ENCODE peak calls at places on chromosomes 6 and 20, in seven cellular contexts. One of them, this sample, is unnamed.

GRCh38 chr6:144781836-144782235 is 496.7 kb downstream of the UTRN start:
- DNase-seq in frontal cortex: no peak
- DNase-seq in fibroblast of pulmonary artery: no peak
- DNase-seq in activated CD4-positive, alpha-beta T cell treated with anti-CD3 and anti-CD28 coated beads for 1 hour: no peak
- DNase-seq in lung microvascular endothelial cell: no peak
- DNase-seq in NCI-H187: no peak
- DNase-seq in heart left ventricle: no peak
- DNase-seq in this sample: no peak

GRCh38 chr20:53081916-53082863 is 110.0 kb downstream of the TSHZ2 start:
- DNase-seq in lung microvascular endothelial cell: no peak
- DNase-seq in NCI-H187: no peak
- DNase-seq in fibroblast of pulmonary artery: no peak
- DNase-seq in frontal cortex: no peak
- DNase-seq in activated CD4-positive, alpha-beta T cell treated with anti-CD3 and anti-CD28 coated beads for 1 hour: no peak
- DNase-seq in heart left ventricle: no peak
- DNase-seq in this sample: no peak

GRCh38 chr6:24613361-24614047 is 32.5 kb downstream of the KIAA0319 start:
- DNase-seq in activated CD4-positive, alpha-beta T cell treated with anti-CD3 and anti-CD28 coated beads for 1 hour: no peak
- DNase-seq in NCI-H187: no peak
- DNase-seq in heart left ventricle: no peak
- DNase-seq in lung microvascular endothelial cell: no peak
- DNase-seq in frontal cortex: no peak
- DNase-seq in fibroblast of pulmonary artery: no peak
- DNase-seq in this sample: no peak

GRCh38 chr6:70103798-70104197 is 199.1 kb downstream of the COL9A1 start:
- DNase-seq in activated CD4-positive, alpha-beta T cell treated with anti-CD3 and anti-CD28 coated beads for 1 hour: no peak
- DNase-seq in heart left ventricle: no peak
- DNase-seq in fibroblast of pulmonary artery: no peak
- DNase-seq in lung microvascular endothelial cell: no peak
- DNase-seq in NCI-H187: no peak
- DNase-seq in frontal cortex: no peak
- DNase-seq in this sample: no peak

GRCh38 chr6:14540859-14541540 is 423.4 kb downstream of the CD83 start:
- DNase-seq in lung microvascular endothelial cell: no peak
- DNase-seq in frontal cortex: no peak
- DNase-seq in activated CD4-positive, alpha-beta T cell treated with anti-CD3 and anti-CD28 coated beads for 1 hour: no peak
- DNase-seq in heart left ventricle: no peak
- DNase-seq in NCI-H187: no peak
- DNase-seq in fibroblast of pulmonary artery: no peak
- DNase-seq in this sample: no peak

GRCh38 chr20:52037370-52037769 is 154.2 kb downstream of the ZFP64 start:
- DNase-seq in fibroblast of pulmonary artery: no peak
- DNase-seq in NCI-H187: no peak
- DNase-seq in heart left ventricle: no peak
- DNase-seq in frontal cortex: no peak
- DNase-seq in activated CD4-positive, alpha-beta T cell treated with anti-CD3 and anti-CD28 coated beads for 1 hour: no peak
- DNase-seq in lung microvascular endothelial cell: no peak
- DNase-seq in this sample: no peak

GRCh38 chr6:121435444-121436069 is at the start of gene GJA1:
- DNase-seq in lung microvascular endothelial cell: peak
- DNase-seq in frontal cortex: peak
- DNase-seq in fibroblast of pulmonary artery: peak
- DNase-seq in NCI-H187: no peak
- DNase-seq in heart left ventricle: peak
- DNase-seq in activated CD4-positive, alpha-beta T cell treated with anti-CD3 and anti-CD28 coated beads for 1 hour: no peak
- DNase-seq in this sample: peak

GRCh38 chr6:149154137-149154900 is 163.2 kb upstream of the TAB2 start:
- DNase-seq in NCI-H187: no peak
- DNase-seq in heart left ventricle: no peak
- DNase-seq in lung microvascular endothelial cell: no peak
- DNase-seq in fibroblast of pulmonary artery: no peak
- DNase-seq in frontal cortex: no peak
- DNase-seq in activated CD4-positive, alpha-beta T cell treated with anti-CD3 and anti-CD28 coated beads for 1 hour: no peak
- DNase-seq in this sample: no peak

GRCh38 chr6:44558315-44559227 is 171.1 kb downstream of the CDC5L start:
- DNase-seq in lung microvascular endothelial cell: peak
- DNase-seq in heart left ventricle: no peak
- DNase-seq in frontal cortex: no peak
- DNase-seq in NCI-H187: no peak
- DNase-seq in activated CD4-positive, alpha-beta T cell treated with anti-CD3 and anti-CD28 coated beads for 1 hour: no peak
- DNase-seq in fibroblast of pulmonary artery: peak
- DNase-seq in this sample: no peak

GRCh38 chr20:24616258-24617079 is 147.0 kb downstream of the SYNDIG1 start:
- DNase-seq in heart left ventricle: no peak
- DNase-seq in activated CD4-positive, alpha-beta T cell treated with anti-CD3 and anti-CD28 coated beads for 1 hour: no peak
- DNase-seq in frontal cortex: no peak
- DNase-seq in NCI-H187: no peak
- DNase-seq in fibroblast of pulmonary artery: no peak
- DNase-seq in lung microvascular endothelial cell: no peak
- DNase-seq in this sample: no peak

GRCh38 chr6:6466967-6467761 is 121.4 kb upstream of the LY86 start:
- DNase-seq in activated CD4-positive, alpha-beta T cell treated with anti-CD3 and anti-CD28 coated beads for 1 hour: no peak
- DNase-seq in NCI-H187: no peak
- DNase-seq in lung microvascular endothelial cell: no peak
- DNase-seq in heart left ventricle: no peak
- DNase-seq in frontal cortex: no peak
- DNase-seq in fibroblast of pulmonary artery: no peak
- DNase-seq in this sample: no peak

GRCh38 chr6:107331409-107332386 is 127.7 kb downstream of the PDSS2 start:
- DNase-seq in fibroblast of pulmonary artery: no peak
- DNase-seq in activated CD4-positive, alpha-beta T cell treated with anti-CD3 and anti-CD28 coated beads for 1 hour: no peak
- DNase-seq in lung microvascular endothelial cell: no peak
- DNase-seq in frontal cortex: no peak
- DNase-seq in NCI-H187: no peak
- DNase-seq in heart left ventricle: no peak
- DNase-seq in this sample: no peak

GRCh38 chr6:28729501-28730402 is 194.0 kb downstream of the TRIM27 start:
- DNase-seq in heart left ventricle: no peak
- DNase-seq in frontal cortex: no peak
- DNase-seq in lung microvascular endothelial cell: peak
- DNase-seq in NCI-H187: no peak
- DNase-seq in activated CD4-positive, alpha-beta T cell treated with anti-CD3 and anti-CD28 coated beads for 1 hour: no peak
- DNase-seq in fibroblast of pulmonary artery: peak
- DNase-seq in this sample: no peak

GRCh38 chr6:27452496-27452897 is 20.4 kb downstream of the ZNF184 start:
- DNase-seq in heart left ventricle: no peak
- DNase-seq in activated CD4-positive, alpha-beta T cell treated with anti-CD3 and anti-CD28 coated beads for 1 hour: no peak
- DNase-seq in NCI-H187: no peak
- DNase-seq in fibroblast of pulmonary artery: peak
- DNase-seq in lung microvascular endothelial cell: no peak
- DNase-seq in frontal cortex: no peak
- DNase-seq in this sample: no peak

GRCh38 chr6:71419217-71419953 is 130.8 kb downstream of the OGFRL1 start:
- DNase-seq in activated CD4-positive, alpha-beta T cell treated with anti-CD3 and anti-CD28 coated beads for 1 hour: no peak
- DNase-seq in NCI-H187: no peak
- DNase-seq in frontal cortex: no peak
- DNase-seq in lung microvascular endothelial cell: peak
- DNase-seq in heart left ventricle: peak
- DNase-seq in fibroblast of pulmonary artery: peak
- DNase-seq in this sample: peak

GRCh38 chr6:126153661-126154060 is 167.3 kb downstream of the TRMT11 start:
- DNase-seq in activated CD4-positive, alpha-beta T cell treated with anti-CD3 and anti-CD28 coated beads for 1 hour: no peak
- DNase-seq in frontal cortex: no peak
- DNase-seq in fibroblast of pulmonary artery: peak
- DNase-seq in heart left ventricle: no peak
- DNase-seq in lung microvascular endothelial cell: no peak
- DNase-seq in NCI-H187: no peak
- DNase-seq in this sample: no peak

GRCh38 chr6:35590622-35591066 is 77.9 kb upstream of the TULP1 start:
- DNase-seq in NCI-H187: no peak
- DNase-seq in fibroblast of pulmonary artery: peak
- DNase-seq in lung microvascular endothelial cell: no peak
- DNase-seq in activated CD4-positive, alpha-beta T cell treated with anti-CD3 and anti-CD28 coated beads for 1 hour: no peak
- DNase-seq in heart left ventricle: no peak
- DNase-seq in frontal cortex: no peak
- DNase-seq in this sample: no peak

GRCh38 chr20:22807646-22808045 is 223.3 kb upstream of the FOXA2 start:
- DNase-seq in NCI-H187: no peak
- DNase-seq in lung microvascular endothelial cell: no peak
- DNase-seq in activated CD4-positive, alpha-beta T cell treated with anti-CD3 and anti-CD28 coated beads for 1 hour: no peak
- DNase-seq in fibroblast of pulmonary artery: no peak
- DNase-seq in frontal cortex: no peak
- DNase-seq in heart left ventricle: no peak
- DNase-seq in this sample: no peak

GRCh38 chr6:111484655-111484974 is 1.6 kb upstream of the REV3L start:
- DNase-seq in heart left ventricle: no peak
- DNase-seq in fibroblast of pulmonary artery: no peak
- DNase-seq in activated CD4-positive, alpha-beta T cell treated with anti-CD3 and anti-CD28 coated beads for 1 hour: no peak
- DNase-seq in NCI-H187: peak
- DNase-seq in frontal cortex: no peak
- DNase-seq in lung microvascular endothelial cell: peak
- DNase-seq in this sample: no peak

GRCh38 chr20:57656821-57657536 is 36.8 kb upstream of the ZBP1 start:
- DNase-seq in NCI-H187: no peak
- DNase-seq in activated CD4-positive, alpha-beta T cell treated with anti-CD3 and anti-CD28 coated beads for 1 hour: no peak
- DNase-seq in heart left ventricle: peak
- DNase-seq in lung microvascular endothelial cell: no peak
- DNase-seq in fibroblast of pulmonary artery: no peak
- DNase-seq in frontal cortex: peak
- DNase-seq in this sample: no peak

GRCh38 chr6:158086706-158087518 is 81.2 kb downstream of the SERAC1 start:
- DNase-seq in heart left ventricle: no peak
- DNase-seq in frontal cortex: no peak
- DNase-seq in lung microvascular endothelial cell: no peak
- DNase-seq in activated CD4-positive, alpha-beta T cell treated with anti-CD3 and anti-CD28 coated beads for 1 hour: no peak
- DNase-seq in fibroblast of pulmonary artery: no peak
- DNase-seq in NCI-H187: no peak
- DNase-seq in this sample: peak

GRCh38 chr6:136383271-136383670 is 93.6 kb upstream of the BCLAF1 start:
- DNase-seq in frontal cortex: no peak
- DNase-seq in lung microvascular endothelial cell: no peak
- DNase-seq in NCI-H187: no peak
- DNase-seq in activated CD4-positive, alpha-beta T cell treated with anti-CD3 and anti-CD28 coated beads for 1 hour: no peak
- DNase-seq in fibroblast of pulmonary artery: no peak
- DNase-seq in heart left ventricle: no peak
- DNase-seq in this sample: no peak